ENCODE peak calls at places on chromosome X, in four cellular contexts. O is cardiac muscle cell, G is PC-9, V is fibroblast of lung. W is an unnamed sample.

GRCh38 chrX:46953597-46953996 is 41.4 kb downstream of the JADE3 start:
- DNase-seq in V (peak; percentile 34), G (peak; percentile 35), O (peak; percentile 60), W (no peak)

GRCh38 chrX:53357799-53358530 is 64.5 kb downstream of the SMC1A start:
- DNase-seq in G (no peak), O (peak; percentile 76), V (peak; percentile 53), W (no peak)

GRCh38 chrX:134019567-134020206 is 34.3 kb upstream of the GPC3 start:
- DNase-seq in O (no peak), V (no peak), G (no peak), W (no peak)

GRCh38 chrX:71543316-71543715 is 10.4 kb downstream of the OGT start:
- DNase-seq in G (peak; percentile 95), V (no peak), O (peak; percentile 51), W (no peak)

GRCh38 chrX:111352424-111352823 is 59.6 kb downstream of the DCX start:
- DNase-seq in O (peak; percentile 58), V (peak; percentile 38), G (no peak), W (peak; percentile 39)

GRCh38 chrX:117138070-117138469 is 675.3 kb upstream of the CT83 start:
- DNase-seq in G (no peak), V (no peak), O (no peak), W (no peak)

GRCh38 chrX:124211312-124211942 is 121.0 kb upstream of the TEX13D start:
- DNase-seq in O (peak; percentile 11), G (no peak), V (peak; percentile 19), W (no peak)

GRCh38 chrX:479273-479981 is 92.7 kb upstream of the PPP2R3B start:
- DNase-seq in G (no peak), V (no peak), O (no peak), W (no peak)

GRCh38 chrX:65601126-65601525 is 66.3 kb upstream of the MSN start:
- DNase-seq in O (no peak), V (no peak), G (no peak), W (no peak)

GRCh38 chrX:45295587-45295986 is 94.9 kb upstream of the DIPK2B start:
- DNase-seq in G (peak; percentile 39), O (peak; percentile 40), V (peak; percentile 59), W (no peak)

GRCh38 chrX:134760671-134761070 is 102.4 kb upstream of the PLAC1 start:
- DNase-seq in V (no peak), O (peak; percentile 44), G (no peak), W (no peak)

GRCh38 chrX:154092371-154092770 is 5.1 kb downstream of the MECP2 start:
- DNase-seq in V (no peak), G (no peak), O (no peak), W (no peak)

GRCh38 chrX:106726485-106727437 is at the start of gene RNF128:
- DNase-seq in V (peak; percentile 13), O (peak; percentile 25), G (peak; percentile 42), W (peak; percentile 12)

GRCh38 chrX:102930990-102931756 is 5.9 kb upstream of the RAB40AL start:
- DNase-seq in V (no peak), O (no peak), G (no peak), W (no peak)

GRCh38 chrX:123336666-123337065 is 152.6 kb downstream of the GRIA3 start:
- DNase-seq in V (no peak), G (no peak), O (no peak), W (no peak)

GRCh38 chrX:149145845-149146285 is 359.2 kb downstream of the IDS start:
- DNase-seq in V (peak; percentile 17), O (no peak), G (no peak), W (no peak)

GRCh38 chrX:26613951-26614350 is 398.0 kb downstream of the MAGEB5 start:
- DNase-seq in V (peak; percentile 39), G (no peak), O (no peak), W (no peak)

GRCh38 chrX:95764972-95765451 is 919.6 kb upstream of the DIAPH2 start:
- DNase-seq in G (no peak), V (peak; percentile 81), O (peak; percentile 65), W (no peak)

GRCh38 chrX:49242545-49243066 is 7.3 kb downstream of the CCDC22 start:
- DNase-seq in O (no peak), V (no peak), G (no peak), W (no peak)

GRCh38 chrX:55783723-55784122 is 66.2 kb downstream of the RRAGB start:
- DNase-seq in G (no peak), V (no peak), O (no peak), W (no peak)

GRCh38 chrX:113743069-113743468 is 840.8 kb upstream of the HTR2C start:
- DNase-seq in G (no peak), O (no peak), V (no peak), W (no peak)

GRCh38 chrX:103211012-103211715 is 3.7 kb upstream of the BEX4 start:
- DNase-seq in O (peak; percentile 62), V (peak; percentile 57), G (no peak), W (peak; percentile 15)

GRCh38 chrX:118211891-118212816 is 95.5 kb upstream of the KLHL13 start:
- DNase-seq in G (no peak), V (no peak), O (no peak), W (no peak)

GRCh38 chrX:123504047-123504446 is 228.8 kb downstream of the THOC2 start:
- DNase-seq in V (no peak), G (no peak), O (no peak), W (no peak)

GRCh38 chrX:40278340-40279090 is 180.8 kb upstream of the BCOR start:
- DNase-seq in O (no peak), G (no peak), V (no peak), W (no peak)

GRCh38 chrX:78753571-78753970 is 6.1 kb downstream of the LPAR4 start:
- DNase-seq in V (no peak), O (no peak), G (no peak), W (no peak)

GRCh38 chrX:40103565-40104323 is 6.0 kb upstream of the BCOR start:
- DNase-seq in O (no peak), V (no peak), G (no peak), W (no peak)

GRCh38 chrX:13377537-13377936 is 57.7 kb upstream of the ATXN3L start:
- DNase-seq in G (no peak), O (peak; percentile 93), V (peak; percentile 89), W (peak; percentile 39)

DNA sequence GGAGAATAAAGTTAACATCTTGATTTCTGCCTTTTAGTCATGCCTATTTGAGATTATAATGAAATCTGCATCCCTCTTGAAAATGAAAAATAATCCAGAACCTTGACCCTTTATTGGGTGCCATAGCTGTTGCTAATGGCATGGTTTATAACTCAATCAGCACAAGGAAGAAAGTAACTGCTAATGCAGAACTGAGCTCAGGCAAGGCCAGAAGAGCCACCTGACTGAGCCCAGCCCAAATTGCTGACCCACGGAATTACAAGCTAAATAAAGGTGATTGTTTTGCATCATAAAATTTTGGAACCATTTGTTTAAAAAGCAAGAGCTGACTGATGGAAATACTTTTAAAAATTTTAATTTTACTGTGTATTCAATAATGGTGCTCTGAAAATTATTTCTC is 76.4 kb upstream of the TBL1X start:
- DNase-seq in G (no peak), V (no peak), O (no peak), W (no peak)
- H3K27me3 ChIP-seq in G (no peaks in the 10 kb centered on the region), V (no peaks in the 10 kb centered on the region), O (no peaks in the 10 kb centered on the region), W (no peaks in the 10 kb centered on the region)

DNA sequence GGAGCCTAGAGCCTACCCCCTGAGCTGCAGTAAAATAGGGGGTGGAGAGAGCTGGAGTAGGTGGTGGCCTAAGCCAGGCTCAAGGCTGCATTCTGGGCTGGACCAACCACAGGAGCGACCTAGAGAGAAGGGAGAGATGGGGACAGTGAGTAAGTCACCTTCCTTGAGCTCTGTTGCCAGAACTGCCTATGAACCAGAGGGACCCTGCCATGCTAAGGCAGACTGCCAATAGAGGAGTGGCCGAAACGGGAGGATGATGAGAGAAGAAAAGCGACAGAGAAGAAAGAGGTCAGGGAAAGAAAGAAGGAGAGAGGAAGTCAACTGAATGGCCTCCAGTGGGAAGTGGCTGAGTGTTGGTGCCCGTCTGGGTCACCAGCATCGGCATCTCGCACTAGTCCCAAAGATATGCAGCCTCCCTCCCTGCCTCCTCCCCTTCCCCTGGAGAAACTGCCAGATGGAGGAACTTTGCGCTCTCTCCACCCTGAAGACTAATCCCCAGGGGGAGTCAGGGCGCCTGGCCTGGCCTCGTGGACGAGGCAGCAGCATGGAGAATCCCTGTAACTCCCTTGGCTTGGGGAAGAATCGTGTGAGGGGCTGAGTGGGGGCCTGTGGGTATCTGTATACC is 28.8 kb downstream of the ELF4 start:
- DNase-seq in G (no peak), V (no peak), O (no peak), W (no peak)
- H3K4me1 ChIP-seq in G (peaks cover 4% of the 10 kb centered on the region), V (peaks cover 7% of the 10 kb centered on the region), O (no peaks in the 10 kb centered on the region), W (peaks cover 10% of the 10 kb centered on the region)

GRCh38 chrX:115562492-115562872 is 1.5 kb downstream of the PLS3 start:
- DNase-seq in V (peak; percentile 58), G (peak; percentile 66), O (peak; percentile 68), W (no peak)
- H3K27me3 ChIP-seq in V (no peaks in the 10 kb centered on the region), G (no peaks in the 10 kb centered on the region), O (no peaks in the 10 kb centered on the region), W (no peaks in the 10 kb centered on the region)

DNA sequence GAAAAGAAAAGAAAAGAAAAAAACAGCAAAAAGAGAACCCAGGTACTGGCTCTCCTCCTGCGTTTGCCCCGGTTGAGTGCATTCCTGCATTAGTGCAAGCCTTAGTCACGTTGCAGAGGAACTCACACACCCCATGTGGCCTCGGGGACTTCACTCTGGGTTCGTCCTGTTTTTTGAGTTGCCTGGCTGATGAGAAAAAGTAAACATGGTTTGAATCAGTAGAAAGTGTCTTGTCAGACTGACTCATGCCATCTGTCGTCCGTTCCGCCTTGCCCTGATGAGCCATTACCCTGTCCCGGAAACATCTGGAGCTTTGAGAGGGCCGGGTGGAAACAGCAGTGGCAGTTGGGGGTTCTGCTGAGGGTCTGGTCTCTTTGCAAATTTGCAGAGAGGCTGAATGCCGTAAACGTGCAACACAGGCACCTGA is 16.3 kb downstream of the CD99 start:
- DNase-seq in O (peak; percentile 67), G (peak; percentile 96), V (peak; percentile 86), W (no peak)
- H3K4me1 ChIP-seq in O (peaks cover 46% of the 10 kb centered on the region), G (peaks cover 52% of the 10 kb centered on the region), V (peaks cover 39% of the 10 kb centered on the region), W (peaks cover 56% of the 10 kb centered on the region)

GRCh38 chrX:92224406-92224805 is 445.2 kb downstream of the PCDH11X start:
- DNase-seq in V (no peak), O (no peak), G (no peak), W (no peak)
- H3K27me3 ChIP-seq in V (no peaks in the 10 kb centered on the region), O (no peaks in the 10 kb centered on the region), G (no peaks in the 10 kb centered on the region), W (no peaks in the 10 kb centered on the region)

GRCh38 chrX:136195247-136195646 is 47.9 kb downstream of the FHL1 start:
- DNase-seq in G (no peak), O (no peak), V (no peak), W (no peak)
- H3K4me1 ChIP-seq in G (no peaks in the 10 kb centered on the region), O (no peaks in the 10 kb centered on the region), V (peaks cover 9% of the 10 kb centered on the region), W (peaks cover 16% of the 10 kb centered on the region)

DNA sequence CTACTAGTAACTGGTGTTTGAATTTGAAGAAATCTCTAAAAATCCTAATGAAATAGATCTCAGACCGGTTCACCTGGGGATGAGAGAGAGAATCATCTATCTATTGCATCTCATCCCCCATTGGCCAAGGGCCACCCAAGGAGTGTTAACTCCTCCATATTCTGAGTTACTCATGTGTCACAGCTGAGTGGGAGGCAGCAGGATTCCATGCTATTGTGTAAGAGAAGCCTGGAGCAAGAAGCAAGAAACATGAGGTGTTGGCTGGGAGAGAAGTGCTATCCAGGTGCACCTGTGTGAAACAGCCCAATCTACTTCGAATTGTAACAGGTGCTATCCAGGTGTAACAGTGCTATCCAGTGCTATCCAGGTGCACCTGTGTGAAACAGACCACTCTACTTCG is 150.3 kb upstream of the MAOA start:
- DNase-seq in G (no peak), V (no peak), O (no peak), W (no peak)
- H3K27me3 ChIP-seq in G (no peaks in the 10 kb centered on the region), V (no peaks in the 10 kb centered on the region), O (no peaks in the 10 kb centered on the region), W (no peaks in the 10 kb centered on the region)